ENCODE peak calls at places on chromosomes 3 and 15, in ten cellular contexts. K is CD8-positive, alpha-beta memory T cell; P is uterus; E is mammary epithelial cell; V is IMR-90; L is CD4-positive, alpha-beta T cell; F is neuronal stem cell; X is pancreas; A is endodermal cell; C is Peyer's patch. O is an unnamed sample. For H3K27me3, the result is how much of the 10 kb centered on the place peaks cover.

GRCh38 chr3:16665282-16665741 is 60.1 kb upstream of the DAZL start:
- DNase-seq in K (no peak), P (no peak), E (no peak), V (no peak), L (no peak), F (no peak), X (no peak), A (no peak), C (no peak), O (no peak)

GRCh38 chr15:50186752-50187151 is 4.8 kb downstream of the SLC27A2 start:
- DNase-seq in K (no peak), P (no peak), E (no peak), V (no peak), L (no peak), F (no peak), X (no peak), A (no peak), C (no peak), O (no peak)

GRCh38 chr3:172846103-172846561 is 95.6 kb downstream of the ECT2 start:
- DNase-seq in K (no peak), P (no peak), E (no peak), V (no peak), L (no peak), F (no peak), X (no peak), A (no peak), C (no peak), O (no peak)

GRCh38 chr3:144018776-144019175 is 47.2 kb downstream of the DIPK2A start:
- DNase-seq in K (no peak), P (no peak), E (peak), V (peak), L (no peak), F (no peak), X (no peak), A (no peak), C (no peak), O (peak)

GRCh38 chr15:85579957-85580694 is 199.7 kb downstream of the AKAP13 start:
- DNase-seq in K (no peak), P (peak), E (no peak), V (no peak), L (no peak), F (no peak), X (no peak), A (no peak), C (no peak), O (no peak)

GRCh38 chr15:96314508-96314907 is 16.0 kb upstream of the NR2F2 start:
- DNase-seq in K (no peak), P (no peak), E (no peak), V (no peak), L (no peak), F (no peak), X (no peak), A (no peak), C (no peak), O (no peak)

GRCh38 chr15:55257014-55257670 is 32.5 kb downstream of the RAB27A start:
- DNase-seq in K (no peak), P (no peak), E (no peak), V (no peak), L (no peak), F (no peak), X (no peak), A (no peak), C (no peak), O (no peak)

GRCh38 chr3:41593760-41594159 is 368.1 kb downstream of the ULK4 start:
- DNase-seq in K (no peak), P (no peak), E (no peak), V (no peak), L (no peak), F (no peak), X (no peak), A (no peak), C (no peak), O (no peak)

GRCh38 chr3:73580343-73580742 is 44.4 kb downstream of the PDZRN3 start:
- DNase-seq in K (no peak), P (peak), E (peak), V (peak), L (no peak), F (no peak), X (no peak), A (no peak), C (no peak), O (peak)

GRCh38 chr15:40438712-40439111 is 2.0 kb upstream of the BAHD1 start:
- DNase-seq in K (no peak), P (no peak), E (no peak), V (no peak), L (no peak), F (no peak), X (peak), A (peak), C (no peak), O (no peak)

GRCh38 chr3:160170409-160171370 is 54.5 kb upstream of the C3orf80 start:
- DNase-seq in K (no peak), P (no peak), E (no peak), V (no peak), L (no peak), F (no peak), X (no peak), A (no peak), C (no peak), O (no peak)

GRCh38 chr15:85955501-85956391 is 123.9 kb upstream of the AGBL1 start:
- DNase-seq in K (no peak), P (no peak), E (peak), V (no peak), L (no peak), F (no peak), X (no peak), A (no peak), C (no peak), O (peak)

GRCh38 chr15:25790003-25790660 is 73.0 kb downstream of the ATP10A start:
- DNase-seq in K (no peak), P (peak), E (no peak), V (peak), L (no peak), F (no peak), X (no peak), A (no peak), C (no peak), O (peak)

GRCh38 chr3:151925876-151926275 is 52.4 kb downstream of the SUCNR1 start:
- DNase-seq in K (no peak), P (no peak), E (peak), V (peak), L (no peak), F (no peak), X (no peak), A (no peak), C (no peak), O (peak)

GRCh38 chr3:66655119-66655518 is 154.3 kb upstream of the LRIG1 start:
- DNase-seq in K (no peak), P (no peak), E (no peak), V (no peak), L (no peak), F (no peak), X (no peak), A (no peak), C (no peak), O (no peak)

GRCh38 chr3:16192176-16192811 is 17.8 kb downstream of the GALNT15 start:
- DNase-seq in K (no peak), P (no peak), E (no peak), V (no peak), L (no peak), F (no peak), X (no peak), A (no peak), C (no peak), O (no peak)

GRCh38 chr3:44065741-44066140 is 175.9 kb upstream of the TOPAZ1 start:
- DNase-seq in K (no peak), P (no peak), E (no peak), V (no peak), L (no peak), F (no peak), X (no peak), A (peak), C (no peak), O (peak)

GRCh38 chr15:40421246-40422157 is 15.9 kb downstream of the IVD start:
- DNase-seq in K (peak), P (peak), E (peak), V (peak), L (peak), F (peak), X (peak), A (peak), C (peak), O (peak)

GRCh38 chr3:124584245-124584551 is 146.1 kb upstream of the UMPS start:
- DNase-seq in K (no peak), P (no peak), E (no peak), V (no peak), L (no peak), F (no peak), X (no peak), A (no peak), C (no peak), O (no peak)

GRCh38 chr15:35126236-35126635 is 41.1 kb upstream of the NANOGP8 start:
- DNase-seq in K (no peak), P (no peak), E (no peak), V (no peak), L (no peak), F (no peak), X (no peak), A (no peak), C (no peak), O (no peak)

GRCh38 chr3:195240171-195240701 is 30.7 kb downstream of the XXYLT1 start:
- DNase-seq in K (no peak), P (peak), E (no peak), V (no peak), L (no peak), F (no peak), X (no peak), A (peak), C (no peak), O (no peak)

GRCh38 chr3:14980689-14981088 is 33.3 kb downstream of the NR2C2 start:
- DNase-seq in K (no peak), P (no peak), E (no peak), V (no peak), L (no peak), F (no peak), X (no peak), A (no peak), C (no peak), O (no peak)

GRCh38 chr3:98532275-98532637 is 478 bp downstream of the GPR15 start:
- DNase-seq in K (no peak), P (no peak), E (no peak), V (no peak), L (no peak), F (no peak), X (no peak), A (no peak), C (no peak), O (no peak)

GRCh38 chr3:184757010-184757651 is 45.3 kb upstream of the MAGEF1 start:
- DNase-seq in K (peak), P (peak), E (peak), V (peak), L (no peak), F (no peak), X (no peak), A (peak), C (no peak), O (peak)

GRCh38 chr3:52506266-52506966 is 11.3 kb downstream of the STAB1 start:
- DNase-seq in K (no peak), P (no peak), E (no peak), V (no peak), L (no peak), F (no peak), X (no peak), A (no peak), C (no peak), O (no peak)

GRCh38 chr15:84387086-84387485 is 151.5 kb downstream of the GOLGA6L4 start:
- DNase-seq in K (no peak), P (no peak), E (no peak), V (no peak), L (no peak), F (no peak), X (no peak), A (peak), C (no peak), O (no peak)

DNA sequence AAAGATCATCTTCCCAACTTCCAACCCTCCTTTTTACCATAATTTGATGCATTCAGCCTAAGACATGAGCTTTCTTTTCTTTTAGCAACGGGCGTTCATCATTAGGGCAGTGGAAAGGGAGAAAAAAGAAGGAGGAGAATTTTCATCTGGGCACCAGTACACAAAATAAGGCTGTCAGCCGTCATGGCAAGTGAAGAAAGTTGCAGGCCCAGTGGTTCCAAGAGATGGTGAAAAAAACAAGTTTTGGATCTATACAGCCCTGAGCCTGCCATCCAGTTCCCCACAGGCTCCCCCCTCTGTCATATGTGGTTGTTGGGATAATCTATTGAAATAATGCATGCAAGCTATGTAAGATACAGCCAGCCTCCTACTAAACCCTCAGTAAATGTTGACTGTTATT is 500.5 kb upstream of the PROK2 start:
- DNase-seq in K (no peak), P (no peak), E (no peak), V (no peak), L (no peak), F (no peak), X (no peak), A (no peak), C (no peak), O (no peak)
- H3K27me3 ChIP-seq in K (under half), P (under half), E (under half), V (under half), L (under half), F (under half), X (under half), A (under half), C (under half), O (under half)

DNA sequence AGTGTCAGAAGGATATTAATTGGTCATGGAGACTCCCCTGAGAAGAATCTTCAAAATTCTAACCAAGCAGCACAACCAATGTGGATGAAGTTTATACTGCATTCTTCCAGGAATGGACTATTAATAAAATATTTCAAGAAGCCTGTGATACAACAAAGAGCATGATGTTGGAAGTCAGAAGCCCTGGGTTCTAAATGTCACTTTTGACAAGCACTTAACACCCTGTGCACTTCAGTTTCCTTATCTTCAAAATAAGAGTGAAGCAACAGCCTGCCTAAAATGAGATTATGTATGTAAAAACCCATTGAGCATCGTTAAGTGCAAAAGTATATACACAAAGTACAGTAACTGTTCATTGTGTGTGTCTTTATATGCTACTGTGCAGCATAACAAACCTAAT is 369.4 kb downstream of the NTRK3 start:
- DNase-seq in K (no peak), P (no peak), E (no peak), V (no peak), L (no peak), F (no peak), X (no peak), A (no peak), C (no peak), O (no peak)
- H3K27me3 ChIP-seq in K (under half), P (under half), E (under half), V (under half), L (under half), F (under half), X (under half), A (under half), C (under half), O (under half)

DNA sequence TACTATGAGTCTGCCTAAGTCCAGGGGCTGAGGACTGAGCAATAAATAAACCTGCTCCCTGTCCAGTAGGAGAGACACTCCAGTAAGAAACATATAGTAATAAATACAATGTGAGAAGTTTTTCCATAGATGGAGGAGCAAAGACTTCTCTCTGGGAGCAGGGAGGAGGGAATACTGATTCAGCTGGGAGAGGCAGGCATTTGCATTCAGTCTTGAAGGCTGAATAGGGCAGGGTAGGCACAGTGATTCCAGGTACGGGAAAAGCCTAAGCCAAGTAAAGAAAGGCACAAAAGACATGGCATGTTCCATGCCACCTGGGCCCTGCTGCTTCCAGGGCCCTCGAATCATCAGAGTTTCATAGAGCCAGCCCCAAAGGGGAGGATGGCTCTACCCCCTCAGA is 59.6 kb upstream of the GLCE start:
- DNase-seq in K (no peak), P (no peak), E (no peak), V (no peak), L (no peak), F (no peak), X (no peak), A (no peak), C (no peak), O (no peak)
- H3K27me3 ChIP-seq in K (under half), P (under half), E (under half), V (half or more), L (under half), F (under half), X (under half), A (under half), C (under half), O (under half)

GRCh38 chr15:70538278-70538677 is 225.1 kb downstream of the UACA start:
- DNase-seq in K (no peak), P (no peak), E (no peak), V (no peak), L (no peak), F (no peak), X (no peak), A (no peak), C (no peak), O (no peak)

GRCh38 chr15:70539409-70539808 is 223.9 kb downstream of the UACA start:
- DNase-seq in K (no peak), P (no peak), E (no peak), V (no peak), L (no peak), F (no peak), X (no peak), A (peak), C (no peak), O (no peak)

GRCh38 chr15:70535955-70536338 is 227.4 kb downstream of the UACA start:
- DNase-seq in K (no peak), P (no peak), E (no peak), V (no peak), L (no peak), F (no peak), X (no peak), A (peak), C (no peak), O (no peak)

GRCh38 chr15:70541511-70541910 is 221.8 kb downstream of the UACA start:
- DNase-seq in K (no peak), P (no peak), E (no peak), V (no peak), L (no peak), F (no peak), X (no peak), A (peak), C (no peak), O (no peak)

DNA sequence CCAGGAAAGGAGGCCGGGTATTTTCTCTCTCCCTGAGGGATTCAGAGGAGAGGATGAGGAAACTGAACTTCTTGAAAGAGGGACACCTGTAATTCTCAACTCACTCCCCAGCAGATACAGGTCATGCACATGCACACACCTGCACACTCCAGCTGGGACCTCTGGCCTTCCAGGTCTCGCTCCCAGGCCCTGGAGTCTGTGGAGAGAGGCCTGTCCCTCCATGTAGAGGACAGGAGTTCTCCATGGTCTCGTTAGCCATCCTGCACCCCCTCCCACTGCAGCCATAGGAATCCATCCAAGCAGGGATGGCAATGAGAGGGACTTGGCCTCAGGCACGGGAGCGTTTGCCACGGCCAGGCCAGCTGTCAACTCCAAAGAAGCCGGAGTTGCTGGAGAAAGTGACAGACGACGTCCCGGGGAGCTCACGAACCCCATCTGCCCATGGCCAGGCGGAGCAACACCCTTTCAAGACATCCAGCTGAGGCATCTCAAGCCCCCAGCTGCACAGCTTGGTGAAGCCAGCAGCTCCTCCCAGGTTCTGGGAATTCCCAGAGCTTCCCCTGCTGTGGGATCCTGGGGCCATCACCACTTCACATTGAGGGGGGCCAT is 223.3 kb downstream of the UACA start:
- DNase-seq in K (no peak), P (no peak), E (no peak), V (no peak), L (no peak), F (no peak), X (no peak), A (peak), C (no peak), O (no peak)
- H3K27me3 ChIP-seq in K (under half), P (under half), E (under half), V (half or more), L (under half), F (under half), X (under half), A (under half), C (under half), O (under half)

O was measured in MG63.